ENCODE peak calls at places on chromosome 12, in five cellular contexts. Y is upper lobe of right lung, E is brain microvascular endothelial cell, C is transverse colon, Q is small intestine. N is an unnamed sample.

GRCh38 chr12:95118788-95119179 is 45.4 kb upstream of the NR2C1 start:
- DNase-seq in C (no peak), E (no peak), Y (no peak), Q (no peak), N (no peak)

GRCh38 chr12:118420673-118421072 is 44.3 kb downstream of the SUDS3 start:
- DNase-seq in Q (no peak), E (no peak), C (no peak), Y (no peak), N (no peak)

GRCh38 chr12:58915634-58916033 is 4.7 kb downstream of the LRIG3 start:
- DNase-seq in E (peak; percentile 37), Q (peak; percentile 65), C (peak; percentile 66), Y (no peak), N (no peak)

GRCh38 chr12:68405292-68405900 is 73.2 kb upstream of the MDM1 start:
- DNase-seq in Y (no peak), E (no peak), Q (peak; percentile 60), C (no peak), N (no peak)

GRCh38 chr12:113088971-113089756 is 32.6 kb downstream of the DTX1 start:
- DNase-seq in E (no peak), Q (peak; percentile 37), Y (no peak), C (peak; percentile 28), N (no peak)

GRCh38 chr12:79776111-79776510 is 85.3 kb upstream of the PAWR start:
- DNase-seq in Y (no peak), C (no peak), Q (no peak), E (peak; percentile 45), N (no peak)

GRCh38 chr12:58711968-58712367 is 208.3 kb downstream of the LRIG3 start:
- DNase-seq in Q (no peak), E (peak; percentile 68), C (no peak), Y (no peak), N (no peak)

GRCh38 chr12:128737292-128737966 is 86.3 kb downstream of the SLC15A4 start:
- DNase-seq in C (no peak), Q (no peak), Y (no peak), E (no peak), N (no peak)

GRCh38 chr12:27273114-27273513 is 29.0 kb downstream of the STK38L start:
- DNase-seq in C (no peak), E (no peak), Q (no peak), Y (no peak), N (no peak)

GRCh38 chr12:1668833-1669543 is 21.9 kb upstream of the ADIPOR2 start:
- DNase-seq in C (no peak), E (no peak), Q (peak; percentile 70), Y (peak; percentile 74), N (no peak)

GRCh38 chr12:19967486-19967885 is 400.9 kb upstream of the PDE3A start:
- DNase-seq in C (no peak), Q (no peak), E (peak; percentile 98), Y (no peak), N (no peak)

GRCh38 chr12:30098677-30099076 is 314.9 kb upstream of the TMTC1 start:
- DNase-seq in E (no peak), Y (no peak), C (no peak), Q (no peak), N (no peak)

DNA sequence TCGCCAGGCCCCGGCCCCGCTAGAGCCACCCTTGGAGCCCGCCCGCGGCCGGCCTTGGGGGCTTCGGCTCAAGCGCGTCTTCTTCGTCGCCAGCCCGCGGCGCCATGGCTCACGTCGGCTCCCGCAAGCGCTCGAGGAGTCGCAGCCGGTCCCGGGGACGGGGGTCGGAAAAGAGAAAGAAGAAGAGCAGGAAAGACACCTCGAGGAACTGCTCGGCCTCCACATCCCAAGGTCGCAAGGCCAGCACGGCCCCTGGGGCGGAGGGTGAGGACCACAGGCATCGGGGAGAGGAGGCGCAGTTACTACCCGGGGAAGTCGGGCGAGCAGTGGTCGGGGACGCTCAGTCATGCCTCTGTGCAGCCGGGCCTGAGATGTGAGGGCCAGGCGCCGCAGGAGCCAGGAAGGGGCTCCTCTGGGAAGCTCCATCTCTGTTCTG is 573 bp downstream of the ARL6IP4 start:
- DNase-seq in C (no peak), E (no peak), Y (no peak), Q (no peak), N (peak; percentile 71)
- H3K27ac ChIP-seq in C (peak overlapping the region; percentile 93), E (peak overlapping the region; percentile 71), Y (peak overlapping the region; percentile 90), Q (peak overlapping the region; percentile 66), N (peak overlapping the region; percentile 57)

GRCh38 chr12:109758406-109759075 is 44.9 kb downstream of the FAM222A start:
- DNase-seq in C (peak; percentile 4), E (no peak), Y (peak; percentile 46), Q (no peak), N (no peak)
- H3K36me3 ChIP-seq in C (no peaks in the 10 kb centered on the region), E (no peaks in the 10 kb centered on the region), Y (no peaks in the 10 kb centered on the region), Q (no peaks in the 10 kb centered on the region), N (no peaks in the 10 kb centered on the region)

GRCh38 chr12:40473979-40474378 is 218.3 kb upstream of the CNTN1 start:
- DNase-seq in Y (no peak), Q (no peak), E (no peak), C (no peak), N (no peak)

GRCh38 chr12:40469736-40470135 is 222.5 kb upstream of the CNTN1 start:
- DNase-seq in C (no peak), E (no peak), Q (no peak), Y (no peak), N (no peak)

GRCh38 chr12:40474630-40475029 is 217.6 kb upstream of the CNTN1 start:
- DNase-seq in Q (no peak), Y (no peak), C (no peak), E (no peak), N (no peak)
- H3K27ac ChIP-seq in Q (no peak overlapping the region), Y (no peak overlapping the region), C (no peak overlapping the region), E (no peak overlapping the region), N (no peak overlapping the region)

GRCh38 chr12:18472304-18472703 is 211.0 kb downstream of the PIK3C2G start:
- DNase-seq in Q (no peak), C (no peak), Y (no peak), E (no peak), N (no peak)
- H3K36me3 ChIP-seq in Q (no peaks in the 10 kb centered on the region), C (no peaks in the 10 kb centered on the region), Y (no peaks in the 10 kb centered on the region), E (no peaks in the 10 kb centered on the region), N (no peaks in the 10 kb centered on the region)

DNA sequence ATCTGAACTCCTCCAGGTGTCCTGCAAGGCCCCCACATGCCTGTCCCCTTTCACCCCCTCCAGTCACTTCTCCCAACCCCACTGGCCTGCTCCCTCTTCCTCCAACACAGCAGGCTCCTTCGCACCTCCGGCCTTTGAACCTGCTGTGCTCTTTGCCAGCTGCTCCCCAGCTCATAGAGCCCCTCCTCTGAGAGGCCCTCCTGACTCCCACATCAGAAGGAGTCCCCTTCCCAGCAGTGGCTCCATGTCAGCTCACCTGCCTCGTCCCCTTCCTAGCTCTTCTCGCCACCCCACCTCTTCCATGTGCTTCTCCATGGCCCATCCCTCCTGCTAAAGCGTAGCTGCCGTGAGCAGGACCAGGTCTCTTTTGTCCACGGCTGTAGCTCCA is 22.1 kb downstream of the SCARB1 start:
- DNase-seq in Y (no peak), C (no peak), Q (peak; percentile 70), E (no peak), N (no peak)
- H3K27ac ChIP-seq in Y (no peak overlapping the region), C (peak overlapping the region; percentile 59), Q (peak overlapping the region; percentile 58), E (no peak overlapping the region), N (no peak overlapping the region)

GRCh38 chr12:132740652-132741051 is 21.0 kb downstream of the ANKLE2 start:
- DNase-seq in E (no peak), Q (no peak), C (no peak), Y (no peak), N (peak; percentile 64)

GRCh38 chr12:132746621-132747020 is 15.0 kb downstream of the ANKLE2 start:
- DNase-seq in C (no peak), E (no peak), Y (no peak), Q (no peak), N (no peak)

GRCh38 chr12:132741620-132742019 is 20.0 kb downstream of the ANKLE2 start:
- DNase-seq in Q (no peak), Y (no peak), E (no peak), C (no peak), N (no peak)

GRCh38 chr12:132740313-132740646 is 21.4 kb downstream of the ANKLE2 start:
- DNase-seq in E (no peak), C (no peak), Y (no peak), Q (no peak), N (no peak)

GRCh38 chr12:132743831-132744230 is 17.8 kb downstream of the ANKLE2 start:
- DNase-seq in E (no peak), C (no peak), Q (no peak), Y (no peak), N (peak; percentile 46)
- H3K36me3 ChIP-seq in E (peaks cover 94% of the 10 kb centered on the region), C (peaks cover 65% of the 10 kb centered on the region), Q (peaks cover 24% of the 10 kb centered on the region), Y (peaks cover 99% of the 10 kb centered on the region), N (peaks cover 51% of the 10 kb centered on the region)

GRCh38 chr12:50742776-50743175 is 21.1 kb upstream of the ATF1 start:
- DNase-seq in E (no peak), Y (no peak), Q (no peak), C (no peak), N (no peak)
- H3K27ac ChIP-seq in E (no peak overlapping the region), Y (no peak overlapping the region), Q (no peak overlapping the region), C (no peak overlapping the region), N (no peak overlapping the region)

GRCh38 chr12:57178213-57178612 is 30.8 kb upstream of the LRP1-AS start:
- DNase-seq in Q (no peak), Y (no peak), C (no peak), E (no peak), N (peak; percentile 66)
- H3K36me3 ChIP-seq in Q (peaks cover 7% of the 10 kb centered on the region), Y (peaks cover 69% of the 10 kb centered on the region), C (peaks cover 14% of the 10 kb centered on the region), E (peaks cover 77% of the 10 kb centered on the region), N (no peaks in the 10 kb centered on the region)

GRCh38 chr12:31362115-31362758 is 36.3 kb upstream of the SINHCAF start:
- DNase-seq in C (peak; percentile 58), Q (peak; percentile 67), Y (no peak), E (no peak), N (no peak)
- H3K27ac ChIP-seq in C (peak overlapping the region; percentile 65), Q (peak overlapping the region; percentile 71), Y (no peak overlapping the region), E (no peak overlapping the region), N (no peak overlapping the region)

DNA sequence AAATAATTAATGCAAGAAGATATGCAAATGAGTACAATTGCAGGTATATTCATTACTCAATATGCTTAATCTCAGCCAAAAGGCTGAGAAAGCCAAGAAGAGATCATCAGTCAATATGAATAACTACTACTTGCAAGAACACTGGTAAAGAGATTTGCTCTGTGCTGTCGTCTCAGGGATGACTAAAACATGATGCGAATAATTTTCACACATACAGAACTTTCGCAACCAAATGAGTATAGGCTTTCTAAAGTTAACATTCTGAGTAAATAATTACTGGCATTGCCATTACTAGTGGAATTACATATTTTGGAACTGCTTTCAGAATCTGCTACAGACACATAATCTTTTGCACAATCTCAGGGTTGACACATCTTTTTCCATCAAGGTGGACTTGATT is 24.7 kb downstream of the NCKAP1L start:
- DNase-seq in C (no peak), Q (no peak), Y (no peak), E (no peak), N (no peak)
- H3K36me3 ChIP-seq in C (no peaks in the 10 kb centered on the region), Q (peaks cover 2% of the 10 kb centered on the region), Y (peaks cover 61% of the 10 kb centered on the region), E (no peaks in the 10 kb centered on the region), N (no peaks in the 10 kb centered on the region)

N was measured in kidney.